ENCODE peak calls at places on chromosome 1, in four cellular contexts. One of them, this sample, is unnamed.

GRCh38 chr1:201145132-201145531 is 9.1 kb downstream of the TMEM9 start:
- DNase-seq in CD8-positive, alpha-beta memory T cell: no peak
- DNase-seq in LoVo: no peak
- DNase-seq in stimulated activated CD4-positive, alpha-beta T cell treated with anti-CD3 and anti-CD28 coated beads, Interleukin-2, amount 100 ng/mL, for 24 hours: no peak
- DNase-seq in this sample: no peak

GRCh38 chr1:28104866-28105467 is 16.6 kb upstream of the EYA3 start:
- DNase-seq in stimulated activated CD4-positive, alpha-beta T cell treated with anti-CD3 and anti-CD28 coated beads, Interleukin-2, amount 100 ng/mL, for 24 hours: no peak
- DNase-seq in LoVo: no peak
- DNase-seq in CD8-positive, alpha-beta memory T cell: no peak
- DNase-seq in this sample: no peak

GRCh38 chr1:9689011-9689706 is 37.6 kb downstream of the PIK3CD start:
- DNase-seq in stimulated activated CD4-positive, alpha-beta T cell treated with anti-CD3 and anti-CD28 coated beads, Interleukin-2, amount 100 ng/mL, for 24 hours: peak
- DNase-seq in LoVo: peak
- DNase-seq in CD8-positive, alpha-beta memory T cell: peak
- DNase-seq in this sample: peak

GRCh38 chr1:113677250-113678158 is 81.8 kb downstream of the PHTF1 start:
- DNase-seq in stimulated activated CD4-positive, alpha-beta T cell treated with anti-CD3 and anti-CD28 coated beads, Interleukin-2, amount 100 ng/mL, for 24 hours: no peak
- DNase-seq in LoVo: peak
- DNase-seq in CD8-positive, alpha-beta memory T cell: peak
- DNase-seq in this sample: peak

GRCh38 chr1:79852004-79852403 is 845.5 kb upstream of the ADGRL4 start:
- DNase-seq in stimulated activated CD4-positive, alpha-beta T cell treated with anti-CD3 and anti-CD28 coated beads, Interleukin-2, amount 100 ng/mL, for 24 hours: no peak
- DNase-seq in LoVo: no peak
- DNase-seq in CD8-positive, alpha-beta memory T cell: no peak
- DNase-seq in this sample: no peak

GRCh38 chr1:117003253-117003875 is 1.8 kb downstream of the CD101 start:
- DNase-seq in stimulated activated CD4-positive, alpha-beta T cell treated with anti-CD3 and anti-CD28 coated beads, Interleukin-2, amount 100 ng/mL, for 24 hours: no peak
- DNase-seq in CD8-positive, alpha-beta memory T cell: no peak
- DNase-seq in LoVo: no peak
- DNase-seq in this sample: no peak

GRCh38 chr1:9628541-9629444 is 22.7 kb upstream of the PIK3CD start:
- DNase-seq in CD8-positive, alpha-beta memory T cell: peak
- DNase-seq in stimulated activated CD4-positive, alpha-beta T cell treated with anti-CD3 and anti-CD28 coated beads, Interleukin-2, amount 100 ng/mL, for 24 hours: peak
- DNase-seq in LoVo: no peak
- DNase-seq in this sample: peak

GRCh38 chr1:26317612-26318337 is at the start of gene CD52:
- DNase-seq in CD8-positive, alpha-beta memory T cell: peak
- DNase-seq in LoVo: no peak
- DNase-seq in stimulated activated CD4-positive, alpha-beta T cell treated with anti-CD3 and anti-CD28 coated beads, Interleukin-2, amount 100 ng/mL, for 24 hours: peak
- DNase-seq in this sample: peak

GRCh38 chr1:17016317-17016661 is 4.6 kb upstream of the ATP13A2 start:
- DNase-seq in LoVo: no peak
- DNase-seq in stimulated activated CD4-positive, alpha-beta T cell treated with anti-CD3 and anti-CD28 coated beads, Interleukin-2, amount 100 ng/mL, for 24 hours: no peak
- DNase-seq in CD8-positive, alpha-beta memory T cell: no peak
- DNase-seq in this sample: no peak

GRCh38 chr1:117661027-117661426 is 55.2 kb downstream of the TENT5C start:
- DNase-seq in CD8-positive, alpha-beta memory T cell: peak
- DNase-seq in stimulated activated CD4-positive, alpha-beta T cell treated with anti-CD3 and anti-CD28 coated beads, Interleukin-2, amount 100 ng/mL, for 24 hours: no peak
- DNase-seq in LoVo: no peak
- DNase-seq in this sample: peak

GRCh38 chr1:186807162-186807561 is 21.6 kb upstream of the PLA2G4A start:
- DNase-seq in CD8-positive, alpha-beta memory T cell: no peak
- DNase-seq in LoVo: no peak
- DNase-seq in stimulated activated CD4-positive, alpha-beta T cell treated with anti-CD3 and anti-CD28 coated beads, Interleukin-2, amount 100 ng/mL, for 24 hours: no peak
- DNase-seq in this sample: no peak

GRCh38 chr1:147683163-147683763 is 12.9 kb upstream of the ACP6 start:
- DNase-seq in LoVo: no peak
- DNase-seq in CD8-positive, alpha-beta memory T cell: no peak
- DNase-seq in stimulated activated CD4-positive, alpha-beta T cell treated with anti-CD3 and anti-CD28 coated beads, Interleukin-2, amount 100 ng/mL, for 24 hours: no peak
- DNase-seq in this sample: no peak

GRCh38 chr1:39061951-39062350 is 35.8 kb downstream of the NDUFS5 start:
- DNase-seq in stimulated activated CD4-positive, alpha-beta T cell treated with anti-CD3 and anti-CD28 coated beads, Interleukin-2, amount 100 ng/mL, for 24 hours: no peak
- DNase-seq in LoVo: no peak
- DNase-seq in CD8-positive, alpha-beta memory T cell: no peak
- DNase-seq in this sample: no peak

GRCh38 chr1:228160201-228160761 is 5.3 kb upstream of the IBA57 start:
- DNase-seq in CD8-positive, alpha-beta memory T cell: no peak
- DNase-seq in stimulated activated CD4-positive, alpha-beta T cell treated with anti-CD3 and anti-CD28 coated beads, Interleukin-2, amount 100 ng/mL, for 24 hours: no peak
- DNase-seq in LoVo: no peak
- DNase-seq in this sample: no peak